ENCODE peak calls at places on chromosomes 13 and 19, in five cellular contexts. One of them, this sample, is unnamed.

GRCh38 chr13:93227906-93228801 is 1.5 kb downstream of the GPC6 start:
- DNase-seq in mucosa of descending colon: peak
- DNase-seq in bronchial epithelial cell: peak
- DNase-seq in CD8-positive, alpha-beta T cell: no peak
- DNase-seq in HL-60: no peak
- DNase-seq in this sample: no peak

GRCh38 chr19:31154021-31154420 is 195.2 kb downstream of the TSHZ3 start:
- DNase-seq in mucosa of descending colon: no peak
- DNase-seq in bronchial epithelial cell: peak
- DNase-seq in CD8-positive, alpha-beta T cell: no peak
- DNase-seq in HL-60: no peak
- DNase-seq in this sample: no peak

GRCh38 chr19:34224996-34225658 is 29.2 kb upstream of the GARRE1 start:
- DNase-seq in mucosa of descending colon: no peak
- DNase-seq in bronchial epithelial cell: peak
- DNase-seq in CD8-positive, alpha-beta T cell: no peak
- DNase-seq in HL-60: no peak
- DNase-seq in this sample: no peak

GRCh38 chr19:3606690-3607289 is at the start of gene TBXA2R:
- DNase-seq in mucosa of descending colon: peak
- DNase-seq in bronchial epithelial cell: peak
- DNase-seq in CD8-positive, alpha-beta T cell: peak
- DNase-seq in HL-60: no peak
- DNase-seq in this sample: peak

GRCh38 chr13:39048806-39049205 is 10.6 kb downstream of the NHLRC3 start:
- DNase-seq in mucosa of descending colon: no peak
- DNase-seq in bronchial epithelial cell: no peak
- DNase-seq in CD8-positive, alpha-beta T cell: no peak
- DNase-seq in HL-60: no peak
- DNase-seq in this sample: no peak

GRCh38 chr19:5103061-5103701 is 134.3 kb downstream of the KDM4B start:
- DNase-seq in mucosa of descending colon: no peak
- DNase-seq in bronchial epithelial cell: no peak
- DNase-seq in CD8-positive, alpha-beta T cell: no peak
- DNase-seq in HL-60: no peak
- DNase-seq in this sample: no peak

GRCh38 chr13:66365101-66365500 is 865.0 kb downstream of the PCDH9 start:
- DNase-seq in mucosa of descending colon: no peak
- DNase-seq in bronchial epithelial cell: no peak
- DNase-seq in CD8-positive, alpha-beta T cell: no peak
- DNase-seq in HL-60: no peak
- DNase-seq in this sample: no peak

GRCh38 chr13:110560606-110561334 is 752 bp downstream of the RAB20 start:
- DNase-seq in mucosa of descending colon: no peak
- DNase-seq in bronchial epithelial cell: peak
- DNase-seq in CD8-positive, alpha-beta T cell: no peak
- DNase-seq in HL-60: no peak
- DNase-seq in this sample: no peak

GRCh38 chr13:112670118-112670517 is 19.7 kb upstream of the ATP11A start:
- DNase-seq in mucosa of descending colon: no peak
- DNase-seq in bronchial epithelial cell: no peak
- DNase-seq in CD8-positive, alpha-beta T cell: no peak
- DNase-seq in HL-60: no peak
- DNase-seq in this sample: no peak
- TF ChIP-seq CTCF in mucosa of descending colon: no peak
- TF ChIP-seq CTCF in bronchial epithelial cell: no peak
- TF ChIP-seq CTCF in CD8-positive, alpha-beta T cell: no peak
- TF ChIP-seq CTCF in HL-60: no peak
- TF ChIP-seq CTCF in this sample: no peak

DNA sequence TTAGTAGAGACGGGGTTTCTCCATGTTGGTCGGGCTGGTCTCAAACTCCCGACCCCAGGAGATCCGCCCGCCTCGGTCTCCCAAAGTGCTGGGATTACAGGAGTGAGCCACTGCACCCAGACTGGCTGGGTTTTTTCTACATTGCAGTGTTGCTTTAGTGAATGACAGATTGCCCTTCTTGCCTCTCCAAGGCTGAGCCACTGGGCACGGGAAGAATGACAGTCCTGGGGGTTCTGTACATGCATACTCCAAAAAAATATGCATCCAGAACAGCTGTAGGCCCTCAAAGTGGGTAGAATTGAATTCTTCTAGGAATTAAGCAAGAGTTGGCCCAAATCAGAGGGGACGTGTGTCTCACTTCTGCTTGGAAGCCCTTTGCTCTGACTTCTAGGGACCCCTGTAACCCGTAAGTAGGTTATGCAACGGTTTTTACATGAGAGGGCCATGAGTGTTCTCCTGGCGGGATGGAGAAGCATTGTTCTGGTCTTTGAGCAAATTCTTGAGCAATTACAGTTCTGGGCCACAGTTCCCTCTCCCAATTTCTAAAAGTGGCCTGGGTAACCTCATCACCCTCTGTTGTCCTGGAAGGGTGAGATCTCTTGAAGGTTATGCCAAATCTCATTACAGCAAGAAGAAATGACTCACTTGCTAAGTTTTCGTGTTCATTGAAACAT is 3.6 kb downstream of the ACTN4 start:
- DNase-seq in mucosa of descending colon: no peak
- DNase-seq in bronchial epithelial cell: peak
- DNase-seq in CD8-positive, alpha-beta T cell: no peak
- DNase-seq in HL-60: peak
- DNase-seq in this sample: no peak
- H3K4me3 ChIP-seq in mucosa of descending colon: no peak
- H3K4me3 ChIP-seq in bronchial epithelial cell: no peak
- H3K4me3 ChIP-seq in CD8-positive, alpha-beta T cell: no peak
- H3K4me3 ChIP-seq in HL-60: peak
- H3K4me3 ChIP-seq in this sample: peak

DNA sequence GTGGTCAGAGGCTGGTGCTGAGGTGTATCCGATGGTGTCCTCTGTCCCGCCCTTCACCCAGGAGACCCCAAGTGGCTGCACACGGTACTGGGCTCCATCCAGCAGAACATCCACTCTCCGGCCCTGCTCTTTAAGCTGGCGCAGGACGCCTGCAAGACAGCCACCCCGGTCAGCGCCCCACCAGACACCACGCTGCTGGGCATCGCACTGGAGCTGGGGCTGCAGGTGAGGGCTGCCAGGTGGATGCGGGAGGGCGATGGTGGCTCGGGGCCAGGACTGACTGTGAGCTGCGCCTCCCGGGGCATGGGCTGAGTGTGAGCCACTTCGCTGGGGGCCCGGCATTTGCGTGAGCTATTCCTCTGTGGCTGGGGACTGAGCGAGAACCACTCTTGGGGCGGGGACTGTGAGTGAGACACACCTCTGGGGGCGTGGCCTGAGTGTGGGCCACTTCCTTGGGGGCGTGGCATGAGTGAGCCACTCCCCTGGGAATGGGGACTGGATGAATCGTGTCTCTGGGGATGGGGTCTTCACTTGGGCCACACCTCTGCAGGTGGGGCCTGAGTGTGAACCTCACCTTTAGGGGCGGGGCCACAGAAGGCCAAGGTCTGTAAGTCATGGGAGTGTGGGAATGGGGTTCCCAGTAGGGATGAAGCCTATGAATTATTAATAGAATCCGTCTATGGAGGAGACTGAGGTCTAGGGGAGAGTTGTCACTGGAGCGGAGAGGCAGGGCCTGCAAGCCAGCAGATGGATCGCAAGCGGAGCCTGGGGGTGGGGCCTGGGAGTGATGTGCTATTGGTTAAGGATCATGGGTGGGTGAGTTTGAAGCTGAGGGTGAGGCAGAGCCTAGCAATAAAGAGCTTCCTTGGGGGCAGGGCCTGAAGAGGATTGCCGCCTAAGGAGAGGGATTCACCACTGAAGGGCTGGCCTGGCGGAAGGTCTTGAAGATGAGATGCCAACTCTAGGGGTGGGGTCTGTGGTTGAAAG is 30.5 kb downstream of the ZSWIM4 start:
- DNase-seq in mucosa of descending colon: peak
- DNase-seq in bronchial epithelial cell: no peak
- DNase-seq in CD8-positive, alpha-beta T cell: no peak
- DNase-seq in HL-60: no peak
- DNase-seq in this sample: peak
- TF ChIP-seq CTCF in mucosa of descending colon: no peak
- TF ChIP-seq CTCF in bronchial epithelial cell: peak
- TF ChIP-seq CTCF in CD8-positive, alpha-beta T cell: no peak
- TF ChIP-seq CTCF in HL-60: no peak
- TF ChIP-seq CTCF in this sample: no peak

GRCh38 chr19:36031308-36031707 is 1.4 kb downstream of the CLIP3 start:
- DNase-seq in mucosa of descending colon: no peak
- DNase-seq in bronchial epithelial cell: no peak
- DNase-seq in CD8-positive, alpha-beta T cell: no peak
- DNase-seq in HL-60: no peak
- DNase-seq in this sample: no peak

GRCh38 chr19:36028313-36029041 is 4.2 kb downstream of the CLIP3 start:
- DNase-seq in mucosa of descending colon: no peak
- DNase-seq in bronchial epithelial cell: no peak
- DNase-seq in CD8-positive, alpha-beta T cell: no peak
- DNase-seq in HL-60: no peak
- DNase-seq in this sample: no peak

GRCh38 chr19:36027696-36028095 is 5.0 kb downstream of the CLIP3 start:
- DNase-seq in mucosa of descending colon: no peak
- DNase-seq in bronchial epithelial cell: no peak
- DNase-seq in CD8-positive, alpha-beta T cell: no peak
- DNase-seq in HL-60: no peak
- DNase-seq in this sample: no peak

GRCh38 chr19:36030264-36031148 is 2.2 kb downstream of the CLIP3 start:
- DNase-seq in mucosa of descending colon: no peak
- DNase-seq in bronchial epithelial cell: peak
- DNase-seq in CD8-positive, alpha-beta T cell: no peak
- DNase-seq in HL-60: no peak
- DNase-seq in this sample: no peak

GRCh38 chr19:36032251-36033104 is at the start of gene CLIP3:
- DNase-seq in mucosa of descending colon: no peak
- DNase-seq in bronchial epithelial cell: no peak
- DNase-seq in CD8-positive, alpha-beta T cell: peak
- DNase-seq in HL-60: no peak
- DNase-seq in this sample: no peak
- H3K4me3 ChIP-seq in mucosa of descending colon: no peak
- H3K4me3 ChIP-seq in bronchial epithelial cell: peak
- H3K4me3 ChIP-seq in CD8-positive, alpha-beta T cell: no peak
- H3K4me3 ChIP-seq in HL-60: no peak
- H3K4me3 ChIP-seq in this sample: peak